ENCODE peak calls at places on chromosomes 5 and 9, in six cellular contexts. One of them, this sample, is unnamed.

GRCh38 chr9:101453776-101454570 is 18.4 kb upstream of the ALDOB start:
- DNase-seq in right atrium auricular region: no peak
- DNase-seq in neural crest cell: no peak
- DNase-seq in ovary: no peak
- DNase-seq in AG09319: no peak
- DNase-seq in HCEC 1CT: peak
- DNase-seq in this sample: no peak

GRCh38 chr5:71782771-71783770 is 64.0 kb downstream of the CARTPT start:
- DNase-seq in AG09319: peak
- DNase-seq in neural crest cell: peak
- DNase-seq in ovary: peak
- DNase-seq in right atrium auricular region: peak
- DNase-seq in HCEC 1CT: peak
- DNase-seq in this sample: peak

GRCh38 chr5:159034083-159034824 is 65.5 kb downstream of the EBF1 start:
- DNase-seq in right atrium auricular region: no peak
- DNase-seq in HCEC 1CT: no peak
- DNase-seq in AG09319: no peak
- DNase-seq in ovary: no peak
- DNase-seq in neural crest cell: peak
- DNase-seq in this sample: no peak

GRCh38 chr5:131965826-131966415 is 20.5 kb upstream of the MEIKIN start:
- DNase-seq in ovary: no peak
- DNase-seq in right atrium auricular region: no peak
- DNase-seq in AG09319: no peak
- DNase-seq in HCEC 1CT: no peak
- DNase-seq in neural crest cell: no peak
- DNase-seq in this sample: no peak

GRCh38 chr5:17330386-17330785 is 113.0 kb downstream of the BASP1 start:
- DNase-seq in right atrium auricular region: no peak
- DNase-seq in ovary: no peak
- DNase-seq in neural crest cell: no peak
- DNase-seq in AG09319: no peak
- DNase-seq in HCEC 1CT: no peak
- DNase-seq in this sample: no peak

GRCh38 chr9:20804476-20805253 is 120.6 kb downstream of the FOCAD start:
- DNase-seq in ovary: no peak
- DNase-seq in right atrium auricular region: no peak
- DNase-seq in AG09319: no peak
- DNase-seq in HCEC 1CT: no peak
- DNase-seq in neural crest cell: no peak
- DNase-seq in this sample: no peak

GRCh38 chr5:108361771-108362170 is 20.1 kb downstream of the FBXL17 start:
- DNase-seq in neural crest cell: no peak
- DNase-seq in ovary: no peak
- DNase-seq in HCEC 1CT: no peak
- DNase-seq in AG09319: no peak
- DNase-seq in right atrium auricular region: no peak
- DNase-seq in this sample: no peak

GRCh38 chr5:180900178-180900577 is 1.2 kb downstream of the BTNL8 start:
- DNase-seq in right atrium auricular region: no peak
- DNase-seq in ovary: no peak
- DNase-seq in HCEC 1CT: no peak
- DNase-seq in AG09319: no peak
- DNase-seq in neural crest cell: no peak
- DNase-seq in this sample: no peak

GRCh38 chr5:143653256-143653655 is 158.7 kb upstream of the HMHB1 start:
- DNase-seq in AG09319: no peak
- DNase-seq in HCEC 1CT: no peak
- DNase-seq in ovary: no peak
- DNase-seq in neural crest cell: no peak
- DNase-seq in right atrium auricular region: no peak
- DNase-seq in this sample: no peak

GRCh38 chr5:178762391-178762790 is 31.9 kb upstream of the ZNF354A start:
- DNase-seq in ovary: no peak
- DNase-seq in right atrium auricular region: no peak
- DNase-seq in HCEC 1CT: no peak
- DNase-seq in AG09319: no peak
- DNase-seq in neural crest cell: no peak
- DNase-seq in this sample: no peak

GRCh38 chr5:56451742-56452141 is 218.6 kb upstream of the ANKRD55 start:
- DNase-seq in ovary: no peak
- DNase-seq in AG09319: no peak
- DNase-seq in right atrium auricular region: no peak
- DNase-seq in neural crest cell: no peak
- DNase-seq in HCEC 1CT: no peak
- DNase-seq in this sample: no peak

GRCh38 chr9:89635007-89635742 is 30.4 kb downstream of the GADD45G start:
- DNase-seq in HCEC 1CT: no peak
- DNase-seq in right atrium auricular region: no peak
- DNase-seq in neural crest cell: no peak
- DNase-seq in ovary: peak
- DNase-seq in AG09319: no peak
- DNase-seq in this sample: peak

GRCh38 chr9:114321759-114322158 is 1.1 kb upstream of the ORM1 start:
- DNase-seq in AG09319: no peak
- DNase-seq in neural crest cell: no peak
- DNase-seq in ovary: no peak
- DNase-seq in right atrium auricular region: no peak
- DNase-seq in HCEC 1CT: peak
- DNase-seq in this sample: no peak

GRCh38 chr9:91917436-91917835 is 32.6 kb downstream of the ROR2 start:
- DNase-seq in neural crest cell: no peak
- DNase-seq in HCEC 1CT: no peak
- DNase-seq in right atrium auricular region: no peak
- DNase-seq in AG09319: no peak
- DNase-seq in ovary: no peak
- DNase-seq in this sample: peak

GRCh38 chr5:19733612-19734495 is 254.1 kb downstream of the CDH18 start:
- DNase-seq in HCEC 1CT: no peak
- DNase-seq in AG09319: no peak
- DNase-seq in right atrium auricular region: no peak
- DNase-seq in neural crest cell: no peak
- DNase-seq in ovary: no peak
- DNase-seq in this sample: no peak

GRCh38 chr5:97929383-97929782 is 746.3 kb upstream of the RIOK2 start:
- DNase-seq in AG09319: no peak
- DNase-seq in ovary: no peak
- DNase-seq in HCEC 1CT: no peak
- DNase-seq in right atrium auricular region: no peak
- DNase-seq in neural crest cell: no peak
- DNase-seq in this sample: no peak

GRCh38 chr5:43855418-43855817 is 252.4 kb downstream of the NNT start:
- DNase-seq in neural crest cell: no peak
- DNase-seq in AG09319: no peak
- DNase-seq in HCEC 1CT: no peak
- DNase-seq in ovary: no peak
- DNase-seq in right atrium auricular region: no peak
- DNase-seq in this sample: no peak

GRCh38 chr5:132704875-132705274 is 31.1 kb downstream of the IL4 start:
- DNase-seq in HCEC 1CT: peak
- DNase-seq in neural crest cell: no peak
- DNase-seq in ovary: no peak
- DNase-seq in right atrium auricular region: no peak
- DNase-seq in AG09319: no peak
- DNase-seq in this sample: no peak

GRCh38 chr5:97906135-97906534 is 723.1 kb upstream of the RIOK2 start:
- DNase-seq in HCEC 1CT: no peak
- DNase-seq in neural crest cell: no peak
- DNase-seq in ovary: no peak
- DNase-seq in right atrium auricular region: no peak
- DNase-seq in AG09319: no peak
- DNase-seq in this sample: no peak

GRCh38 chr5:64486163-64486562 is 19.7 kb upstream of the RGS7BP start:
- DNase-seq in right atrium auricular region: no peak
- DNase-seq in ovary: no peak
- DNase-seq in neural crest cell: no peak
- DNase-seq in AG09319: no peak
- DNase-seq in HCEC 1CT: no peak
- DNase-seq in this sample: no peak

GRCh38 chr5:123371575-123372179 is 51.5 kb downstream of the CEP120 start:
- DNase-seq in ovary: peak
- DNase-seq in neural crest cell: peak
- DNase-seq in right atrium auricular region: no peak
- DNase-seq in AG09319: no peak
- DNase-seq in HCEC 1CT: peak
- DNase-seq in this sample: peak

GRCh38 chr5:176550275-176550831 is 1.2 kb downstream of the CDHR2 start:
- DNase-seq in HCEC 1CT: no peak
- DNase-seq in AG09319: no peak
- DNase-seq in right atrium auricular region: no peak
- DNase-seq in ovary: no peak
- DNase-seq in neural crest cell: no peak
- DNase-seq in this sample: no peak

GRCh38 chr5:168047043-168047668 is 244.3 kb upstream of the WWC1 start:
- DNase-seq in AG09319: no peak
- DNase-seq in ovary: no peak
- DNase-seq in right atrium auricular region: no peak
- DNase-seq in neural crest cell: peak
- DNase-seq in HCEC 1CT: no peak
- DNase-seq in this sample: no peak

GRCh38 chr5:115758356-115758755 is 58.1 kb downstream of the CDO1 start:
- DNase-seq in ovary: no peak
- DNase-seq in HCEC 1CT: no peak
- DNase-seq in right atrium auricular region: no peak
- DNase-seq in neural crest cell: no peak
- DNase-seq in AG09319: no peak
- DNase-seq in this sample: no peak

GRCh38 chr5:81924467-81924866 is 47.4 kb upstream of the ATG10 start:
- DNase-seq in HCEC 1CT: no peak
- DNase-seq in right atrium auricular region: no peak
- DNase-seq in ovary: peak
- DNase-seq in AG09319: no peak
- DNase-seq in neural crest cell: no peak
- DNase-seq in this sample: no peak

GRCh38 chr9:126470251-126470993 is 143.3 kb upstream of the LMX1B start:
- DNase-seq in ovary: no peak
- DNase-seq in AG09319: no peak
- DNase-seq in HCEC 1CT: no peak
- DNase-seq in right atrium auricular region: no peak
- DNase-seq in neural crest cell: no peak
- DNase-seq in this sample: no peak

GRCh38 chr9:118782790-118783463 is 586.3 kb downstream of the BRINP1 start:
- DNase-seq in HCEC 1CT: no peak
- DNase-seq in right atrium auricular region: no peak
- DNase-seq in AG09319: no peak
- DNase-seq in neural crest cell: no peak
- DNase-seq in ovary: no peak
- DNase-seq in this sample: no peak

GRCh38 chr5:170348069-170348702 is 41.0 kb downstream of the KCNMB1 start:
- DNase-seq in ovary: no peak
- DNase-seq in AG09319: no peak
- DNase-seq in neural crest cell: no peak
- DNase-seq in HCEC 1CT: no peak
- DNase-seq in right atrium auricular region: no peak
- DNase-seq in this sample: no peak

GRCh38 chr5:111976705-111977104 is 219.7 kb upstream of the NREP start:
- DNase-seq in HCEC 1CT: no peak
- DNase-seq in neural crest cell: no peak
- DNase-seq in AG09319: no peak
- DNase-seq in right atrium auricular region: no peak
- DNase-seq in ovary: no peak
- DNase-seq in this sample: no peak

This sample was measured in uterus.